ENCODE peak calls at places on chromosomes 6 and 20, in five cellular contexts. One of them, this sample, is unnamed.

GRCh38 chr6:143743256-143744166 is 65.7 kb downstream of the PHACTR2 start:
- DNase-seq in right cardiac atrium: peak; percentile 26
- DNase-seq in Daoy: no peak
- DNase-seq in Peyer's patch: no peak
- DNase-seq in dorsolateral prefrontal cortex: no peak
- DNase-seq in this sample: no peak

GRCh38 chr6:31083742-31084354 is 28.5 kb downstream of the C6orf15 start:
- DNase-seq in dorsolateral prefrontal cortex: no peak
- DNase-seq in Daoy: peak; percentile 85
- DNase-seq in right cardiac atrium: peak; percentile 48
- DNase-seq in Peyer's patch: no peak
- DNase-seq in this sample: no peak

GRCh38 chr20:15496501-15497039 is 1076.7 kb downstream of the KIF16B start:
- DNase-seq in right cardiac atrium: no peak
- DNase-seq in dorsolateral prefrontal cortex: no peak
- DNase-seq in Peyer's patch: no peak
- DNase-seq in Daoy: no peak
- DNase-seq in this sample: no peak

GRCh38 chr6:111691345-111692225 is 85.9 kb upstream of the TRAF3IP2 start:
- DNase-seq in dorsolateral prefrontal cortex: no peak
- DNase-seq in Peyer's patch: no peak
- DNase-seq in right cardiac atrium: no peak
- DNase-seq in Daoy: no peak
- DNase-seq in this sample: no peak

GRCh38 chr6:85726206-85726605 is 83.5 kb upstream of the SYNCRIP start:
- DNase-seq in Peyer's patch: no peak
- DNase-seq in dorsolateral prefrontal cortex: no peak
- DNase-seq in right cardiac atrium: no peak
- DNase-seq in Daoy: no peak
- DNase-seq in this sample: no peak

GRCh38 chr20:24957326-24957996 is 8.4 kb downstream of the CST7 start:
- DNase-seq in right cardiac atrium: no peak
- DNase-seq in dorsolateral prefrontal cortex: no peak
- DNase-seq in Peyer's patch: no peak
- DNase-seq in Daoy: no peak
- DNase-seq in this sample: no peak

GRCh38 chr6:128919412-128919811 is 36.5 kb downstream of the LAMA2 start:
- DNase-seq in dorsolateral prefrontal cortex: no peak
- DNase-seq in Daoy: no peak
- DNase-seq in Peyer's patch: no peak
- DNase-seq in right cardiac atrium: no peak
- DNase-seq in this sample: no peak

GRCh38 chr6:9412951-9413559 is 977.7 kb upstream of the SLC35B3 start:
- DNase-seq in right cardiac atrium: peak; percentile 6
- DNase-seq in Daoy: peak; percentile 68
- DNase-seq in dorsolateral prefrontal cortex: no peak
- DNase-seq in Peyer's patch: no peak
- DNase-seq in this sample: no peak

GRCh38 chr6:169800116-169800667 is 48.8 kb downstream of the ERMARD start:
- DNase-seq in Daoy: no peak
- DNase-seq in right cardiac atrium: no peak
- DNase-seq in dorsolateral prefrontal cortex: no peak
- DNase-seq in Peyer's patch: peak; percentile 42
- DNase-seq in this sample: no peak

GRCh38 chr20:2026004-2026403 is 32.1 kb upstream of the PDYN start:
- DNase-seq in right cardiac atrium: no peak
- DNase-seq in Daoy: no peak
- DNase-seq in Peyer's patch: no peak
- DNase-seq in dorsolateral prefrontal cortex: no peak
- DNase-seq in this sample: no peak

GRCh38 chr6:31978831-31979230 is 3.0 kb upstream of the C4A start:
- DNase-seq in dorsolateral prefrontal cortex: no peak
- DNase-seq in right cardiac atrium: no peak
- DNase-seq in Daoy: no peak
- DNase-seq in Peyer's patch: no peak
- DNase-seq in this sample: no peak

GRCh38 chr6:75183099-75183541 is 22.7 kb downstream of the COL12A1 start:
- DNase-seq in dorsolateral prefrontal cortex: no peak
- DNase-seq in Daoy: no peak
- DNase-seq in Peyer's patch: no peak
- DNase-seq in right cardiac atrium: no peak
- DNase-seq in this sample: no peak

GRCh38 chr6:45710304-45710821 is 305.3 kb downstream of the CLIC5 start:
- DNase-seq in Daoy: peak; percentile 90
- DNase-seq in Peyer's patch: no peak
- DNase-seq in dorsolateral prefrontal cortex: no peak
- DNase-seq in right cardiac atrium: no peak
- DNase-seq in this sample: no peak

GRCh38 chr20:23874747-23875146 is 4.8 kb downstream of the CST5 start:
- DNase-seq in dorsolateral prefrontal cortex: no peak
- DNase-seq in Peyer's patch: no peak
- DNase-seq in right cardiac atrium: no peak
- DNase-seq in Daoy: no peak
- DNase-seq in this sample: no peak

GRCh38 chr6:166861304-166861703 is 95.0 kb downstream of the RNASET2 start:
- DNase-seq in right cardiac atrium: no peak
- DNase-seq in Peyer's patch: no peak
- DNase-seq in dorsolateral prefrontal cortex: no peak
- DNase-seq in Daoy: no peak
- DNase-seq in this sample: no peak

GRCh38 chr20:31497838-31498540 is 16.3 kb upstream of the HM13 start:
- DNase-seq in right cardiac atrium: peak; percentile 66
- DNase-seq in Peyer's patch: no peak
- DNase-seq in dorsolateral prefrontal cortex: no peak
- DNase-seq in Daoy: no peak
- DNase-seq in this sample: no peak

GRCh38 chr6:135104199-135104598 is 49.6 kb upstream of the HBS1L start:
- DNase-seq in dorsolateral prefrontal cortex: no peak
- DNase-seq in Daoy: no peak
- DNase-seq in right cardiac atrium: no peak
- DNase-seq in Peyer's patch: no peak
- DNase-seq in this sample: no peak

GRCh38 chr20:13610205-13610604 is 28.5 kb downstream of the TASP1 start:
- DNase-seq in Daoy: no peak
- DNase-seq in Peyer's patch: no peak
- DNase-seq in dorsolateral prefrontal cortex: no peak
- DNase-seq in right cardiac atrium: no peak
- DNase-seq in this sample: no peak

GRCh38 chr6:11607381-11607780 is 69.8 kb downstream of the TMEM170B start:
- DNase-seq in Peyer's patch: no peak
- DNase-seq in Daoy: no peak
- DNase-seq in dorsolateral prefrontal cortex: no peak
- DNase-seq in right cardiac atrium: peak; percentile 34
- DNase-seq in this sample: no peak

GRCh38 chr6:125587624-125588023 is 161.8 kb upstream of the HEY2 start:
- DNase-seq in Daoy: no peak
- DNase-seq in dorsolateral prefrontal cortex: no peak
- DNase-seq in Peyer's patch: no peak
- DNase-seq in right cardiac atrium: no peak
- DNase-seq in this sample: no peak

GRCh38 chr20:38023181-38024085 is 9.8 kb downstream of the TTI1 start:
- DNase-seq in Peyer's patch: no peak
- DNase-seq in Daoy: no peak
- DNase-seq in dorsolateral prefrontal cortex: no peak
- DNase-seq in right cardiac atrium: no peak
- DNase-seq in this sample: no peak

GRCh38 chr6:38095054-38095453 is 275.5 kb downstream of the ZFAND3 start:
- DNase-seq in Daoy: no peak
- DNase-seq in Peyer's patch: no peak
- DNase-seq in dorsolateral prefrontal cortex: no peak
- DNase-seq in right cardiac atrium: no peak
- DNase-seq in this sample: no peak

GRCh38 chr6:163165155-163165910 is 249.2 kb upstream of the QKI start:
- DNase-seq in dorsolateral prefrontal cortex: no peak
- DNase-seq in Peyer's patch: no peak
- DNase-seq in right cardiac atrium: no peak
- DNase-seq in Daoy: peak; percentile 61
- DNase-seq in this sample: no peak

GRCh38 chr6:30219244-30219643 is 6.0 kb upstream of the TRIM26 start:
- DNase-seq in Peyer's patch: no peak
- DNase-seq in Daoy: peak; percentile 61
- DNase-seq in right cardiac atrium: no peak
- DNase-seq in dorsolateral prefrontal cortex: no peak
- DNase-seq in this sample: peak; percentile 52

GRCh38 chr20:6744171-6744570 is 23.3 kb upstream of the BMP2 start:
- DNase-seq in Daoy: no peak
- DNase-seq in dorsolateral prefrontal cortex: no peak
- DNase-seq in Peyer's patch: no peak
- DNase-seq in right cardiac atrium: no peak
- DNase-seq in this sample: no peak

GRCh38 chr6:53869964-53870363 is 75.2 kb downstream of the LRRC1 start:
- DNase-seq in dorsolateral prefrontal cortex: no peak
- DNase-seq in Peyer's patch: no peak
- DNase-seq in Daoy: no peak
- DNase-seq in right cardiac atrium: no peak
- DNase-seq in this sample: no peak

GRCh38 chr6:83847179-83847578 is 6.0 kb upstream of the RIPPLY2 start:
- DNase-seq in right cardiac atrium: no peak
- DNase-seq in Daoy: peak; percentile 18
- DNase-seq in Peyer's patch: no peak
- DNase-seq in dorsolateral prefrontal cortex: no peak
- DNase-seq in this sample: no peak

GRCh38 chr6:51494342-51494741 is 593.1 kb downstream of the PKHD1 start:
- DNase-seq in right cardiac atrium: no peak
- DNase-seq in dorsolateral prefrontal cortex: no peak
- DNase-seq in Daoy: no peak
- DNase-seq in Peyer's patch: no peak
- DNase-seq in this sample: no peak

GRCh38 chr6:158634695-158635426 is 9.7 kb downstream of the DYNLT1 start:
- DNase-seq in Peyer's patch: no peak
- DNase-seq in right cardiac atrium: no peak
- DNase-seq in dorsolateral prefrontal cortex: no peak
- DNase-seq in Daoy: no peak
- DNase-seq in this sample: no peak

GRCh38 chr20:47529840-47530239 is 28.2 kb downstream of the NCOA3 start:
- DNase-seq in Peyer's patch: no peak
- DNase-seq in right cardiac atrium: no peak
- DNase-seq in dorsolateral prefrontal cortex: no peak
- DNase-seq in Daoy: no peak
- DNase-seq in this sample: no peak

GRCh38 chr6:97437087-97437486 is 154.1 kb upstream of the MMS22L start:
- DNase-seq in right cardiac atrium: no peak
- DNase-seq in dorsolateral prefrontal cortex: no peak
- DNase-seq in Daoy: no peak
- DNase-seq in Peyer's patch: no peak
- DNase-seq in this sample: no peak

GRCh38 chr6:112289039-112289566 is 34.7 kb upstream of the LAMA4 start:
- DNase-seq in Daoy: peak; percentile 58
- DNase-seq in right cardiac atrium: peak; percentile 82
- DNase-seq in Peyer's patch: no peak
- DNase-seq in dorsolateral prefrontal cortex: no peak
- DNase-seq in this sample: no peak

This sample was measured in NCI-H2107.